ENCODE peak calls at places on chromosome 9, in nine cellular contexts. O, K, B, L, H, I, S, Z and F are unnamed samples. For H3K9me3, the result is how much of the 10 kb centered on the place peaks cover.

GRCh38 chr9:136228107-136228875 is 17.3 kb downstream of the QSOX2 start:
- DNase-seq in L (no peak), I (peak), Z (no peak), H (no peak), B (peak), O (no peak), S (no peak), K (no peak), F (no peak)

GRCh38 chr9:89978185-89978584 is 373.4 kb downstream of the GADD45G start:
- DNase-seq in B (no peak), S (no peak), L (peak), O (no peak), H (no peak), I (peak), K (no peak), Z (no peak), F (no peak)

GRCh38 chr9:68507098-68507795 is 33.4 kb downstream of the TMEM252 start:
- DNase-seq in Z (no peak), L (peak), O (no peak), B (no peak), I (peak), K (peak), H (no peak), S (no peak), F (no peak)

GRCh38 chr9:130765135-130766030 is 69.7 kb upstream of the ABL1 start:
- DNase-seq in L (no peak), K (no peak), I (no peak), B (peak), O (no peak), Z (no peak), S (no peak), H (no peak), F (no peak)

GRCh38 chr9:438066-438465 is 223.4 kb downstream of the DOCK8 start:
- DNase-seq in L (no peak), S (no peak), B (peak), K (no peak), H (no peak), Z (no peak), O (no peak), I (no peak), F (no peak)

GRCh38 chr9:130462685-130463084 is 17.9 kb downstream of the ASS1 start:
- DNase-seq in H (no peak), B (no peak), K (no peak), S (no peak), I (no peak), O (no peak), Z (no peak), L (no peak), F (no peak)

GRCh38 chr9:79037338-79037737 is 534.4 kb upstream of the TLE4 start:
- DNase-seq in O (no peak), S (no peak), Z (peak), B (no peak), H (no peak), I (no peak), L (no peak), K (no peak), F (no peak)

GRCh38 chr9:76756273-76756650 is 8.0 kb upstream of the PCA3 start:
- DNase-seq in O (no peak), B (peak), K (no peak), H (no peak), I (peak), S (no peak), L (peak), Z (peak), F (peak)

GRCh38 chr9:107489687-107490605 is at the start of gene KLF4:
- DNase-seq in I (peak), Z (peak), S (peak), K (no peak), B (peak), H (peak), L (peak), O (no peak), F (peak)

GRCh38 chr9:98781588-98782383 is 14.6 kb downstream of the ANKS6 start:
- DNase-seq in Z (no peak), S (peak), H (no peak), I (peak), L (no peak), B (peak), K (no peak), O (no peak), F (no peak)

GRCh38 chr9:98867434-98868168 is 60.1 kb downstream of the GALNT12 start:
- DNase-seq in L (no peak), B (peak), I (peak), Z (peak), S (no peak), K (peak), H (peak), O (no peak), F (peak)

GRCh38 chr9:5436441-5436840 is 1.3 kb downstream of the PLGRKT start:
- DNase-seq in K (no peak), L (no peak), S (no peak), I (no peak), Z (no peak), H (no peak), O (no peak), B (no peak), F (no peak)

GRCh38 chr9:5438301-5439162 is 807 bp upstream of the PLGRKT start:
- DNase-seq in S (no peak), Z (no peak), B (peak), O (no peak), K (peak), H (no peak), L (no peak), I (peak), F (peak)

GRCh38 chr9:5435912-5436311 is 1.8 kb downstream of the PLGRKT start:
- DNase-seq in Z (no peak), O (no peak), S (no peak), H (no peak), I (no peak), L (no peak), K (no peak), B (peak), F (no peak)

GRCh38 chr9:5440426-5440825 is 2.7 kb upstream of the PLGRKT start:
- DNase-seq in O (no peak), K (no peak), H (no peak), S (no peak), Z (no peak), B (no peak), L (no peak), I (no peak), F (no peak)

DNA sequence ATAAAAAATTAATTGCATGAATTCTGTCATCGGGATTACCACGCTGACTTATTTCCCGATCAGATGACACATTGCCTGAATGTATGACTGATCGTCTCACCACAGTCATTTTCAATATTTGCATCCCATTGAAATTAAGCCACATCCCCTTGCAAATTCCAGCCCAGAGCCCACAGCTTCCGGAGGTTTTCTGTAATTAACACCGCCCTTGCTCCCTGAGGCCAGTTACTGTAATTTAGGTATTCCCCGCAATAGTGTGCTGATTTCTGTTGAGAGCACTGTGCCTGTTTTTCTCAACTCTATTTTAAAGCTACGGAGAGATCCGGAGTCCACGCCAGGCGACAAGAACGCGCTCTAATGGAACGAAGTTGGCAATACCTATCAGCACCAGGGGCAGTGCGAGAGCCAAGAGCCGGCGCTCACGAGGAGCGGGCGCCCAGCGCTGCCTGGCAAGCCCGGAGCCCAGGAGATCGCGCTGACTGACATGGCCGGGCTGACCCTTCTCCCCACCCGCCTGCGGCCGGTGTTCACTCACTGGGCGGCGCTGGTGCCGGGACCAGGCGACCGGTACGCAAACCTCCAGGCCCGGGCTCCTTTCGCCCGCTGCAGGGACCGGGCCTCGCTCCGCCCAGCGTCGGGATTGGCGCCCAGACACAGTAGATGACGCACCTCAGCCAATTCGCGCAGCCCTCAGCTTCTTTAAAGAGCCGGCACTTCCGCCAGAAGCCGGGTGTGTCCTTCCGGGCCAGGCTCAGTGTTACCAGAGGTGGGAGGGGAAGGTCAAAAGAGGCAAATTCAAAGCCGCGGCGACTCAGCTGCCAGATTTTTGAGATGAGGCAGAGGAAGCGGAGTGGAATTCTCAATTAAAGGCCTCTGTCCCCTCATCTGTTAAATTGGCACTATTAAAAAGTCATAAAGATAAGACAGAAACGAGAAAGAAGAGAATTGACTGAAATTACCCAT is at the start of gene PLGRKT:
- DNase-seq in O (no peak), I (peak), L (peak), K (peak), B (peak), S (peak), H (peak), Z (peak), F (peak)
- TF ChIP-seq CTCF in O (no peak), I (no peak), L (peak), K (peak), B (peak), S (peak), H (peak), Z (peak), F (no peak)

DNA sequence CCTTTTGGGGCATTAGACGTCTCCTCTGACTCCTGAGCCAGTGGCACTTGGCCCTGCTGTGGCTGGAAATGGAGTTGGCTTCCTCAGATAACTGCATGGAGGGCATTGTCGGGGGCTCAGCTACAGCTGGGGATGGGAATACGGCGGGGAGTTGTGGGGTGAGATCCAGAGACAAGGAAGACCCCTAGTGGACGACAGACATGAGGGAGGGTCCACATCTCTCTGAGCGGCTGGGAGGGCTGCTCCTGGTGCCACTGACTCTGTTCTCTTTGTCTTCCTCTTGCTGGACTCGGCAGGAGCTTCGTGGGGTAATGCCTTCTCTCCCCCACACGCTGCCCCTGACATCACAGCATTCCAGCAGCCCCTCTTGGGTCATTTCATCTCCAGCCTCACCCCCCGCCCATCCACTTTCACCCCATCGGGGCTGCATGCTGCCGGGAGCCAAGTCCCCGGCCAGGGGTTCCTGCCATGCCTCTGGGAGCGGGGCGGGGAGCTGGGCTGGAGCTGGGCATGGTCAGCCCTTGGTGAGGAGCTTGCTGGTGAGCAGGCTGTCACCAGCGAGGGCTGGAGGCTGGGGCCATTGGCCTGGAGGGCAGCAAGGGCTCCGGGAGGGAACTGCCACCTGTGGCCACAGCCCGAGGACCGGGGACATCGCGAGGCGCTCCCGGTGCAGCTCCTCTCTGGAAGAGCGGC is 172.3 kb downstream of the CACNA1B start:
- DNase-seq in L (peak), S (peak), H (no peak), K (no peak), O (peak), I (no peak), B (no peak), Z (no peak), F (no peak)
- H3K9me3 ChIP-seq in L (under half), S (under half), H (under half), K (under half), O (under half), I (under half), B (under half), Z (under half), F (under half)

DNA sequence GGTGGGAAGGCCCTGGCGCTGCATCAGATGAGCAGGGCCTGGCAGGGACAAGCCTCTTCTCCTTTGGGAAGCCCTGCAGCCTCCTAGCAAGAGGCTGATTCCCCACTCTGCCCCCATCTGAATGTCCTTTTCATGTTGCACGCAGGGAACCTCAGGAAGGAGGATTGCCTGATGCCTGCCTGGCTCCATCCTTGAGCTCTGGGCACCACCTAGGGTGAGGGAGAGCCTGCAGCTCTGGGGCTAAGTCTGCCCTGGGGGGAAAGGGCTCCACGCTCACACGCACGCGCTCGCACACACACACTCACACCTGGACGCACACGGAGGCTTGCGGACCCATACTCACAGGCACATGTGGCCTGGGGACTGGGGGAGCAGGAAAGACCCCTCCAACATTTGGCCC is 86.6 kb downstream of the LMX1B start:
- DNase-seq in H (no peak), S (peak), O (no peak), B (no peak), L (peak), I (no peak), K (no peak), Z (no peak), F (no peak)
- H3K27ac ChIP-seq in H (no peak), S (no peak), O (no peak), B (no peak), L (no peak), I (no peak), K (no peak), Z (no peak), F (no peak)

DNA sequence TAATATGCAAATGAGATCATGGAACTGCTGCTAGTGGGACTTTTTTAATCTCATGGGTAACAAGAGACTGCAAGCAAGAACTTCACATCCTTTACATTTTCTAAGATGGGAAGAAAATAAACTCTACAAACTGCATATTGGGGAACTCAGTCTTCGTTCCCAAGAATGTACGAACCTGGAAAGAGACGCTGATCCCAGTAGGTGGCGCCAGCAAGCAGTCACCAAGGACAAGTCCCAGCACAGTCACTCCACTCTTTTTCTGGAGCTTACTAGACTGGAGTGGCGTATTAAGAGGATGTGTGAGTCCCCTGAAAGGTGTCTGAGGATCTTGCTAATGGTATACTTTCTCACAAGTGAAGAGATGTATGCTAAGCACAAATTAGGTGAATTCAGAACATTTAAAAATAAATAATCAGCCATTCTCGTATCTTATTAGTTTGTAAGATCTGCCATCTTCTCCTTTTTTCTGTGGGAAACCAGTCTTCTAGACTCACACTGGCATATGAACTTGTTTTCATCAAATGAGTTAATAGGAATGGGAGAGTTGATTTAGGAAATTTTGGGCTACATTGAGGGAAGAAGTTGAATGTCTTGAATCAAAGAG is 16.0 kb upstream of the PUM3 start:
- DNase-seq in K (peak), Z (peak), H (peak), I (peak), L (peak), B (peak), S (peak), O (no peak), F (no peak)
- TF ChIP-seq CTCF in K (peak), Z (peak), H (no peak), I (peak), L (peak), B (peak), S (peak), O (peak), F (no peak)

GRCh38 chr9:138119202-138120027 is 241.8 kb downstream of the CACNA1B start:
- DNase-seq in L (no peak), B (no peak), Z (no peak), H (no peak), O (no peak), S (peak), K (no peak), I (no peak), F (no peak)

GRCh38 chr9:138117836-138118235 is 240.3 kb downstream of the CACNA1B start:
- DNase-seq in K (no peak), Z (no peak), B (no peak), S (peak), H (no peak), O (no peak), I (no peak), L (no peak), F (no peak)

GRCh38 chr9:138117101-138117750 is 239.6 kb downstream of the CACNA1B start:
- DNase-seq in L (no peak), I (no peak), H (no peak), Z (no peak), K (no peak), O (no peak), B (no peak), S (peak), F (no peak)

GRCh38 chr9:138120072-138120471 is 242.5 kb downstream of the CACNA1B start:
- DNase-seq in L (no peak), Z (no peak), K (no peak), B (no peak), I (no peak), O (no peak), H (no peak), S (no peak), F (no peak)

GRCh38 chr9:138118601-138119071 is 241.1 kb downstream of the CACNA1B start:
- DNase-seq in K (no peak), H (no peak), L (no peak), Z (no peak), B (no peak), O (no peak), S (peak), I (no peak), F (no peak)
- H3K9me3 ChIP-seq in K (under half), H (under half), L (under half), Z (under half), B (under half), O (under half), S (under half), I (under half), F (under half)

GRCh38 chr9:3924145-3924544 is 375.7 kb downstream of the GLIS3 start:
- DNase-seq in K (no peak), I (no peak), Z (no peak), O (no peak), S (no peak), B (no peak), H (no peak), L (no peak), F (no peak)

GRCh38 chr9:3931058-3931457 is 368.8 kb downstream of the GLIS3 start:
- DNase-seq in L (no peak), H (no peak), I (no peak), Z (no peak), S (no peak), B (no peak), K (no peak), O (no peak), F (no peak)

GRCh38 chr9:3928590-3928989 is 371.3 kb downstream of the GLIS3 start:
- DNase-seq in L (no peak), Z (no peak), B (no peak), H (no peak), K (no peak), I (no peak), O (no peak), S (no peak), F (no peak)

GRCh38 chr9:3931996-3932906 is 367.6 kb downstream of the GLIS3 start:
- DNase-seq in I (no peak), H (no peak), S (no peak), B (peak), Z (no peak), K (no peak), L (no peak), O (no peak), F (no peak)

DNA sequence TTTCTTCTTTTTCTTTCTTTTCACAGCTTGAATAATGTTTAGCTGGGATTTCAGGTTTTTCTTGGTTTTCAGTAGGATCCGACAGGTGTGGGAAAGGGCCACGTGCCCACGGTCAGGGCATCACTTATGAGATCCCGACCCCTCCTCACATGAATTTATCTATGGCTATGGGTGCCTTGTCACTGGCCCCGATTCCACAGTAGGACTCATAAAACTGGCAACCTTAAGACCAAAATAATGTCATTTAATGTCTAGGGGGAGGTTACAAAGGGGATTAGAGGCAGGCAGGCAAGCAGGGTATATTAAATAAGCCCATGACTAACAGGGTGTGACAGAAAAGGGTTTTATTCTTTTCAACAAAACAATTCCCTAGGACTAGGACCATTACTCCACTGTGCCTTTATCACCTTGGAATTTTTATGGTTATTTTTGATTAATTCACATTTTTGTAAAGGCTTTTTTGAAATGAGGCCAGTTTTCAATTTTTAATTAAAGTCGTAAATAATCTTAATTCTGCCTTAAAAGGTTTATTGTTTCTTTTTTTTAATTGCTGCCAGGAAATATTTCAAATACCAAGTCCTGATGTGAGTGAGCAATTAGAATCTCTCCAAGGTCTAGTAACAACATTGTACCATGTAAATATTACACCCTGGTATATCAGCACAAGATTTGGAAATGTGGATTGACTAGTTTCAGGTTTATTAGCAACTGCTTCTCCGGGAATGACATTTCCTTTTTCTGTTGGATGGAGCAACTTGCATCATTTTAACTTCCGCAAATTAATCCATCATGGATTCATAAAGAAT is 370.3 kb downstream of the GLIS3 start:
- DNase-seq in O (no peak), S (no peak), I (no peak), L (no peak), Z (no peak), H (no peak), K (no peak), B (no peak), F (no peak)
- H3K27ac ChIP-seq in O (no peak), S (no peak), I (no peak), L (peak), Z (no peak), H (no peak), K (no peak), B (no peak), F (no peak)